ENCODE peak calls at places on chromosome 22, in six cellular contexts. One of them, this sample, is unnamed.

GRCh38 chr22:41181349-41182241 is 23.5 kb upstream of the L3MBTL2 start:
- DNase-seq in adrenal gland: no peak
- DNase-seq in AG04450: no peak
- DNase-seq in tibial nerve: no peak
- DNase-seq in cardiac fibroblast: peak; percentile 75
- DNase-seq in AG10803: peak; percentile 90
- DNase-seq in this sample: peak; percentile 86

GRCh38 chr22:27259390-27259789 is 542.2 kb downstream of the MN1 start:
- DNase-seq in adrenal gland: no peak
- DNase-seq in AG04450: no peak
- DNase-seq in tibial nerve: no peak
- DNase-seq in cardiac fibroblast: no peak
- DNase-seq in AG10803: no peak
- DNase-seq in this sample: no peak

GRCh38 chr22:30575011-30575671 is 676 bp upstream of the GAL3ST1 start:
- DNase-seq in adrenal gland: no peak
- DNase-seq in AG04450: peak; percentile 38
- DNase-seq in tibial nerve: no peak
- DNase-seq in cardiac fibroblast: peak; percentile 74
- DNase-seq in AG10803: peak; percentile 60
- DNase-seq in this sample: no peak

GRCh38 chr22:24128631-24129601 is 52.4 kb upstream of the SUSD2 start:
- DNase-seq in adrenal gland: peak; percentile 49
- DNase-seq in AG04450: no peak
- DNase-seq in tibial nerve: no peak
- DNase-seq in cardiac fibroblast: no peak
- DNase-seq in AG10803: no peak
- DNase-seq in this sample: no peak

GRCh38 chr22:47381240-47381639 is 618.8 kb downstream of the TBC1D22A start:
- DNase-seq in adrenal gland: no peak
- DNase-seq in AG04450: no peak
- DNase-seq in tibial nerve: no peak
- DNase-seq in cardiac fibroblast: no peak
- DNase-seq in AG10803: no peak
- DNase-seq in this sample: no peak

GRCh38 chr22:30635273-30636225 is at the start of gene SLC35E4:
- DNase-seq in adrenal gland: peak; percentile 96
- DNase-seq in AG04450: peak; percentile 78
- DNase-seq in tibial nerve: peak; percentile 93
- DNase-seq in cardiac fibroblast: peak; percentile 93
- DNase-seq in AG10803: peak; percentile 87
- DNase-seq in this sample: peak; percentile 88

GRCh38 chr22:31474743-31475142 is 14.9 kb downstream of the EIF4ENIF1 start:
- DNase-seq in adrenal gland: no peak
- DNase-seq in AG04450: peak; percentile 58
- DNase-seq in tibial nerve: no peak
- DNase-seq in cardiac fibroblast: peak; percentile 79
- DNase-seq in AG10803: peak; percentile 98
- DNase-seq in this sample: no peak

GRCh38 chr22:24996420-24996952 is 44.0 kb downstream of the KIAA1671 start:
- DNase-seq in adrenal gland: peak; percentile 54
- DNase-seq in AG04450: no peak
- DNase-seq in tibial nerve: no peak
- DNase-seq in cardiac fibroblast: no peak
- DNase-seq in AG10803: peak; percentile 11
- DNase-seq in this sample: peak; percentile 58

GRCh38 chr22:19448739-19449421 is 1.4 kb upstream of the C22orf39 start:
- DNase-seq in adrenal gland: no peak
- DNase-seq in AG04450: no peak
- DNase-seq in tibial nerve: no peak
- DNase-seq in cardiac fibroblast: no peak
- DNase-seq in AG10803: no peak
- DNase-seq in this sample: no peak

GRCh38 chr22:30005213-30005857 is 74.9 kb upstream of the HORMAD2 start:
- DNase-seq in adrenal gland: peak; percentile 68
- DNase-seq in AG04450: no peak
- DNase-seq in tibial nerve: peak; percentile 73
- DNase-seq in cardiac fibroblast: peak; percentile 83
- DNase-seq in AG10803: peak; percentile 67
- DNase-seq in this sample: peak; percentile 83

GRCh38 chr22:49008682-49009235 is 818.9 kb downstream of the BRD1 start:
- DNase-seq in adrenal gland: no peak
- DNase-seq in AG04450: no peak
- DNase-seq in tibial nerve: peak; percentile 9
- DNase-seq in cardiac fibroblast: no peak
- DNase-seq in AG10803: no peak
- DNase-seq in this sample: no peak

GRCh38 chr22:49091451-49091850 is 736.2 kb downstream of the BRD1 start:
- DNase-seq in adrenal gland: no peak
- DNase-seq in AG04450: no peak
- DNase-seq in tibial nerve: no peak
- DNase-seq in cardiac fibroblast: no peak
- DNase-seq in AG10803: no peak
- DNase-seq in this sample: no peak

GRCh38 chr22:48496226-48496845 is 1331.3 kb downstream of the BRD1 start:
- DNase-seq in adrenal gland: no peak
- DNase-seq in AG04450: no peak
- DNase-seq in tibial nerve: no peak
- DNase-seq in cardiac fibroblast: no peak
- DNase-seq in AG10803: peak; percentile 59
- DNase-seq in this sample: no peak

GRCh38 chr22:19120829-19121630 is 1.2 kb downstream of the DGCR2 start:
- DNase-seq in adrenal gland: peak; percentile 45
- DNase-seq in AG04450: no peak
- DNase-seq in tibial nerve: no peak
- DNase-seq in cardiac fibroblast: peak; percentile 57
- DNase-seq in AG10803: peak; percentile 37
- DNase-seq in this sample: peak; percentile 71

GRCh38 chr22:32830473-32830872 is 29.0 kb downstream of the TIMP3 start:
- DNase-seq in adrenal gland: peak; percentile 64
- DNase-seq in AG04450: no peak
- DNase-seq in tibial nerve: no peak
- DNase-seq in cardiac fibroblast: no peak
- DNase-seq in AG10803: no peak
- DNase-seq in this sample: no peak

GRCh38 chr22:35905894-35906293 is 122.7 kb downstream of the RBFOX2 start:
- DNase-seq in adrenal gland: no peak
- DNase-seq in AG04450: no peak
- DNase-seq in tibial nerve: no peak
- DNase-seq in cardiac fibroblast: peak; percentile 29
- DNase-seq in AG10803: no peak
- DNase-seq in this sample: no peak

GRCh38 chr22:48717076-48717810 is 1110.4 kb downstream of the BRD1 start:
- DNase-seq in adrenal gland: no peak
- DNase-seq in AG04450: no peak
- DNase-seq in tibial nerve: no peak
- DNase-seq in cardiac fibroblast: no peak
- DNase-seq in AG10803: no peak
- DNase-seq in this sample: no peak

GRCh38 chr22:20198527-20199319 is 47.9 kb upstream of the CCDC188 start:
- DNase-seq in adrenal gland: no peak
- DNase-seq in AG04450: no peak
- DNase-seq in tibial nerve: no peak
- DNase-seq in cardiac fibroblast: no peak
- DNase-seq in AG10803: no peak
- DNase-seq in this sample: no peak

GRCh38 chr22:26486394-26486793 is 2.7 kb downstream of the SRRD start:
- DNase-seq in adrenal gland: no peak
- DNase-seq in AG04450: no peak
- DNase-seq in tibial nerve: no peak
- DNase-seq in cardiac fibroblast: no peak
- DNase-seq in AG10803: no peak
- DNase-seq in this sample: no peak

GRCh38 chr22:21067901-21068680 is 22.3 kb downstream of the LRRC74B start:
- DNase-seq in adrenal gland: no peak
- DNase-seq in AG04450: no peak
- DNase-seq in tibial nerve: no peak
- DNase-seq in cardiac fibroblast: no peak
- DNase-seq in AG10803: no peak
- DNase-seq in this sample: no peak

GRCh38 chr22:41951898-41952474 is at the start of gene SMIM45:
- DNase-seq in adrenal gland: no peak
- DNase-seq in AG04450: no peak
- DNase-seq in tibial nerve: no peak
- DNase-seq in cardiac fibroblast: no peak
- DNase-seq in AG10803: no peak
- DNase-seq in this sample: no peak

GRCh38 chr22:31680764-31681624 is 19.0 kb upstream of the PISD start:
- DNase-seq in adrenal gland: peak; percentile 31
- DNase-seq in AG04450: no peak
- DNase-seq in tibial nerve: no peak
- DNase-seq in cardiac fibroblast: peak; percentile 83
- DNase-seq in AG10803: peak; percentile 89
- DNase-seq in this sample: peak; percentile 46

GRCh38 chr22:47918276-47918928 is 1156.0 kb downstream of the TBC1D22A start:
- DNase-seq in adrenal gland: no peak
- DNase-seq in AG04450: no peak
- DNase-seq in tibial nerve: no peak
- DNase-seq in cardiac fibroblast: no peak
- DNase-seq in AG10803: no peak
- DNase-seq in this sample: no peak

GRCh38 chr22:19098157-19098556 is 24.1 kb downstream of the DGCR2 start:
- DNase-seq in adrenal gland: no peak
- DNase-seq in AG04450: no peak
- DNase-seq in tibial nerve: no peak
- DNase-seq in cardiac fibroblast: no peak
- DNase-seq in AG10803: no peak
- DNase-seq in this sample: no peak

GRCh38 chr22:20606041-20606783 is 98.8 kb downstream of the MED15 start:
- DNase-seq in adrenal gland: peak; percentile 59
- DNase-seq in AG04450: peak; percentile 21
- DNase-seq in tibial nerve: no peak
- DNase-seq in cardiac fibroblast: peak; percentile 77
- DNase-seq in AG10803: peak; percentile 48
- DNase-seq in this sample: peak; percentile 86

DNA sequence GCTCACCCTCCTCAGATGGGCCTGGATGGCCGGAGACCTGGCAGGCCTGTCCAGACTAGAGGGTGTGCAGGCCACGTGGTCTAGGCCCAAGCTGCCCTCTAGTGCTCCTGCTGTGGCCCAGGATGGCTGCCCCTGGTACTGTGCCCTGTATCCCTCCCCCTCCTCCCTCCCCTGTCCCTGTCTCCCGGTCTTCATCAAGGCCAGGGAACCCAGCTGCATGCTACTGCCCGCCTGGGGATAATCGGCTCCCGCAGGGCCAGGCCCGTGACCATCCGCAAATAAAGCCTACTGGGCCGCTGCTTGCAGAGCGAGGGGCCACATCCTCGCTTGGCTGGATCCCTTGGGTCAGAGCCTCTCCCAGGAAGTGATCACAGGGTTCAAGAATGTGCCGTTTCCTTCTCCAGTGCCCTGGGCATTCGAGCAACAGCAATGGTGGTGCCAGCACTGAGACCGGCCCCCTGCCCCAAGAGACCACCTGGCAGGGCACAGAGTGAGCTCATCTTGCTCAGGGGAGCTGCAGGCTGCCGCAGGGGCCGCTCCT is 51.1 kb downstream of the WNT7B start:
- DNase-seq in adrenal gland: no peak
- DNase-seq in AG04450: no peak
- DNase-seq in tibial nerve: no peak
- DNase-seq in cardiac fibroblast: peak; percentile 14
- DNase-seq in AG10803: no peak
- DNase-seq in this sample: peak; percentile 58
- TF ChIP-seq CTCF in adrenal gland: no peak
- TF ChIP-seq CTCF in AG04450: no peak
- TF ChIP-seq CTCF in tibial nerve: no peak
- TF ChIP-seq CTCF in cardiac fibroblast: no peak
- TF ChIP-seq CTCF in AG10803: no peak
- TF ChIP-seq CTCF in this sample: no peak

GRCh38 chr22:37731804-37732471 is 35.1 kb downstream of the TRIOBP start:
- DNase-seq in adrenal gland: no peak
- DNase-seq in AG04450: no peak
- DNase-seq in tibial nerve: no peak
- DNase-seq in cardiac fibroblast: no peak
- DNase-seq in AG10803: no peak
- DNase-seq in this sample: no peak

GRCh38 chr22:37734402-37734700 is 37.5 kb downstream of the TRIOBP start:
- DNase-seq in adrenal gland: no peak
- DNase-seq in AG04450: no peak
- DNase-seq in tibial nerve: no peak
- DNase-seq in cardiac fibroblast: no peak
- DNase-seq in AG10803: no peak
- DNase-seq in this sample: no peak

GRCh38 chr22:37733625-37734401 is 37.0 kb downstream of the TRIOBP start:
- DNase-seq in adrenal gland: no peak
- DNase-seq in AG04450: no peak
- DNase-seq in tibial nerve: no peak
- DNase-seq in cardiac fibroblast: no peak
- DNase-seq in AG10803: no peak
- DNase-seq in this sample: peak; percentile 47

GRCh38 chr22:37732699-37733607 is 36.1 kb downstream of the TRIOBP start:
- DNase-seq in adrenal gland: no peak
- DNase-seq in AG04450: no peak
- DNase-seq in tibial nerve: no peak
- DNase-seq in cardiac fibroblast: no peak
- DNase-seq in AG10803: no peak
- DNase-seq in this sample: no peak

GRCh38 chr22:37735054-37735453 is 38.2 kb downstream of the TRIOBP start:
- DNase-seq in adrenal gland: peak; percentile 80
- DNase-seq in AG04450: no peak
- DNase-seq in tibial nerve: no peak
- DNase-seq in cardiac fibroblast: peak; percentile 42
- DNase-seq in AG10803: no peak
- DNase-seq in this sample: no peak
- TF ChIP-seq CTCF in adrenal gland: peak; percentile 63
- TF ChIP-seq CTCF in AG04450: peak; percentile 32
- TF ChIP-seq CTCF in tibial nerve: peak; percentile 32
- TF ChIP-seq CTCF in cardiac fibroblast: peak; percentile 63
- TF ChIP-seq CTCF in AG10803: peak; percentile 33
- TF ChIP-seq CTCF in this sample: peak; percentile 18

GRCh38 chr22:50244420-50245213 is at the start of gene TUBGCP6:
- DNase-seq in adrenal gland: peak; percentile 95
- DNase-seq in AG04450: peak; percentile 59
- DNase-seq in tibial nerve: peak; percentile 89
- DNase-seq in cardiac fibroblast: peak; percentile 92
- DNase-seq in AG10803: peak; percentile 87
- DNase-seq in this sample: peak; percentile 91
- TF ChIP-seq CTCF in adrenal gland: peak; percentile 40
- TF ChIP-seq CTCF in AG04450: peak; percentile 25
- TF ChIP-seq CTCF in tibial nerve: peak; percentile 10
- TF ChIP-seq CTCF in cardiac fibroblast: peak; percentile 37
- TF ChIP-seq CTCF in AG10803: peak; percentile 33
- TF ChIP-seq CTCF in this sample: no peak

DNA sequence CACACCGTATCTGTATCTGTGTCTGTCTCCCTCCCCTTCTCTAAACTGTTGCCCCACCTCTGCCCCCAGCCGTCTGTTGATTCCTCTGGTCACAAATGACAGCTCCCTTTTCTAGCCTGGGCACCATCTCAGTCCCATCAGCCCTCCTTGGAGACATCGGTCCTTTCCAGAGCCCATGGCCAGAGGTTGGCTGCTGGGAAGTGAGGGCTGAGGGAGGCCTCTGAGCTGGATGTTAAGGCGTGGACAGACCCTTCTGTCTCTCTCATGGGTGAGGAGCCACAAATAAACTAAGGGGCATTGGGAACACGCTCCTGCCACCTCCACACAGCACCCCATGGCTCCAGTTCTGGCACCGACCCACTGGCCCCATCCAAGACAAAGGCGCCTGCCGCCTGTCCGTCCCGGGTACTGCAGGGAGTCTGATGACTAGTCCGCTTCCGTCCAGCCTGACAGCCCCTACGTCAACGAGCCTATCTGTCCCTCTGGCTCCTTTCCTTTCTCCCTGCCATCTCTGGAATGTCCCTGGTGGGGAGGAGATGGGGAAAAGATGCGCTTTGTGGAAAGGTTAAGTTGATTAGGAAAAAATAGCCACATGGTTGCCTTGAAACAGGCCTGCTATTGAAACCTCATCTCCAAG is 10.5 kb downstream of the PDGFB start:
- DNase-seq in adrenal gland: peak; percentile 59
- DNase-seq in AG04450: no peak
- DNase-seq in tibial nerve: no peak
- DNase-seq in cardiac fibroblast: peak; percentile 72
- DNase-seq in AG10803: no peak
- DNase-seq in this sample: no peak
- TF ChIP-seq CTCF in adrenal gland: no peak
- TF ChIP-seq CTCF in AG04450: no peak
- TF ChIP-seq CTCF in tibial nerve: no peak
- TF ChIP-seq CTCF in cardiac fibroblast: no peak
- TF ChIP-seq CTCF in AG10803: no peak
- TF ChIP-seq CTCF in this sample: no peak